ENCODE peak calls at places on chromosomes 12 and 14, in six cellular contexts. K is PC-9, N is esophagus squamous epithelium, Y is spleen, F is tibial artery, Q is ovary. R is an unnamed sample.

GRCh38 chr14:49479432-49479831 is 106.7 kb downstream of the RPS29 start:
- DNase-seq in K (no peak), Y (no peak), Q (no peak), F (no peak), N (no peak), R (no peak)

GRCh38 chr12:98635657-98636323 is 8.8 kb downstream of the IKBIP start:
- DNase-seq in F (no peak), Q (no peak), K (peak; percentile 9), N (no peak), Y (no peak), R (no peak)

GRCh38 chr12:82873309-82873708 is 186.6 kb downstream of the TMTC2 start:
- DNase-seq in F (no peak), N (no peak), Q (no peak), Y (no peak), K (no peak), R (no peak)

GRCh38 chr12:57046947-57047890 is 2.7 kb downstream of the MYO1A start:
- DNase-seq in F (no peak), K (no peak), Y (no peak), Q (no peak), N (no peak), R (no peak)

GRCh38 chr14:45650754-45651153 is 397.8 kb upstream of the MIS18BP1 start:
- DNase-seq in Y (no peak), K (no peak), F (no peak), Q (no peak), N (no peak), R (no peak)

GRCh38 chr14:75711796-75712211 is 50.8 kb downstream of the TTLL5 start:
- DNase-seq in K (peak; percentile 88), F (peak; percentile 86), Y (no peak), N (no peak), Q (peak; percentile 29), R (peak; percentile 76)

GRCh38 chr12:40802656-40803055 is 110.4 kb downstream of the CNTN1 start:
- DNase-seq in K (no peak), N (no peak), F (no peak), Y (no peak), Q (no peak), R (no peak)

GRCh38 chr12:78229491-78230209 is 399.0 kb downstream of the NAV3 start:
- DNase-seq in N (no peak), K (peak; percentile 19), Q (peak; percentile 20), Y (no peak), F (no peak), R (no peak)

GRCh38 chr12:25761356-25761755 is 197.1 kb upstream of the RASSF8 start:
- DNase-seq in Q (no peak), N (no peak), K (no peak), Y (no peak), F (no peak), R (no peak)

GRCh38 chr14:104133496-104133895 is 4.9 kb upstream of the KIF26A start:
- DNase-seq in Y (peak; percentile 59), F (peak; percentile 47), K (no peak), Q (no peak), N (no peak), R (no peak)

GRCh38 chr14:55303646-55304277 is 32.5 kb downstream of the FBXO34 start:
- DNase-seq in N (no peak), Q (no peak), F (no peak), K (no peak), Y (no peak), R (no peak)

GRCh38 chr12:109637341-109637740 is 63.7 kb downstream of the MVK start:
- DNase-seq in K (no peak), Q (no peak), F (no peak), N (no peak), Y (no peak), R (no peak)

GRCh38 chr12:47488888-47489287 is 216.9 kb downstream of the RPAP3 start:
- DNase-seq in F (no peak), N (no peak), Y (no peak), K (no peak), Q (no peak), R (no peak)

GRCh38 chr14:33323979-33324378 is 385.3 kb downstream of the NPAS3 start:
- DNase-seq in Y (no peak), F (no peak), Q (no peak), N (no peak), K (no peak), R (no peak)

GRCh38 chr12:87323369-87323768 is 705.8 kb downstream of the C12orf50 start:
- DNase-seq in N (no peak), Y (no peak), K (no peak), F (no peak), Q (no peak), R (no peak)

GRCh38 chr12:95318071-95318545 is 100.5 kb downstream of the VEZT start:
- DNase-seq in Q (no peak), Y (no peak), F (no peak), K (peak; percentile 29), N (no peak), R (no peak)

GRCh38 chr12:53985358-53985899 is 483 bp downstream of the HOXC10 start:
- DNase-seq in N (no peak), K (no peak), Q (no peak), Y (no peak), F (no peak), R (no peak)

GRCh38 chr14:38238332-38238731 is 17.6 kb downstream of the CLEC14A start:
- DNase-seq in N (no peak), Q (no peak), F (no peak), Y (no peak), K (no peak), R (no peak)

GRCh38 chr12:129381717-129382116 is 522.1 kb downstream of the TMEM132D start:
- DNase-seq in N (no peak), K (no peak), Y (no peak), F (no peak), Q (no peak), R (no peak)

GRCh38 chr12:84856156-84856900 is 56.3 kb downstream of the SLC6A15 start:
- DNase-seq in N (no peak), F (no peak), Q (no peak), Y (no peak), K (no peak), R (no peak)

GRCh38 chr12:123269395-123269892 is 2.2 kb downstream of the CDK2AP1 start:
- DNase-seq in N (no peak), Y (peak; percentile 87), K (no peak), F (no peak), Q (peak; percentile 69), R (peak; percentile 87)

GRCh38 chr12:12086331-12086730 is 15.6 kb downstream of the BCL2L14 start:
- DNase-seq in Y (no peak), F (no peak), N (no peak), Q (no peak), K (no peak), R (no peak)

GRCh38 chr12:76909290-76909689 is 30.5 kb upstream of the CSRP2 start:
- DNase-seq in K (no peak), F (no peak), Q (no peak), N (no peak), Y (no peak), R (no peak)

GRCh38 chr12:66164349-66164821 is 5.4 kb downstream of the TMBIM4 start:
- DNase-seq in Q (no peak), Y (no peak), F (no peak), N (no peak), K (no peak), R (no peak)

GRCh38 chr12:66159088-66159487 is 10.7 kb downstream of the TMBIM4 start:
- DNase-seq in K (no peak), Q (no peak), Y (no peak), F (no peak), N (no peak), R (no peak)

GRCh38 chr12:66165141-66165540 is 4.7 kb downstream of the TMBIM4 start:
- DNase-seq in Q (no peak), F (no peak), N (no peak), Y (no peak), K (no peak), R (no peak)

GRCh38 chr12:66156654-66157053 is 13.1 kb downstream of the TMBIM4 start:
- DNase-seq in Y (no peak), Q (no peak), K (no peak), N (no peak), F (no peak), R (no peak)

DNA sequence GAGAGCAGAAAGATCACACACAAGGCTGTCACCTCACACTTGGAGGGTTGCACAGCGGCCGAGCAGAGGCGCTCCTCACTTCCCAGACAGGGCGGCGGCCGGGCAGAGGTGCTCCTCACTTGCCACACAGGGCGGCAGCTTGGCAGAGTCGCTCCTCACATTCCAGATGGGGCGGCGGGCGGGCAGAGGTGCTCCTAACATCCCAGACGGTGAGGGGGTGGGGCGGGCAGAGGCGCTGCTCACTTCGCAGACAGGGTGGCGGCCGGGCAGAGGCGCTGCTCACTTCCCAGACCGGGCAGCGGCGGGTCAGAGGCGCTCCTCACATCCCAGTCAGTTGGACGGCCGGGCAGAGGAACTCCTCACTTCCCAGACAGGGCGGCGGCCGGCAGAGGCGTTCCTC is 9.1 kb downstream of the TMBIM4 start:
- DNase-seq in K (no peak), F (no peak), Q (no peak), N (no peak), Y (peak; percentile 74), R (peak; percentile 76)
- H3K9me3 ChIP-seq in K (no peaks in the 10 kb centered on the region), F (no peaks in the 10 kb centered on the region), Q (no peaks in the 10 kb centered on the region), N (no peaks in the 10 kb centered on the region), Y (no peaks in the 10 kb centered on the region), R (no peaks in the 10 kb centered on the region)

GRCh38 chr12:132925597-132926416 is 30.3 kb downstream of the ZNF605 start:
- DNase-seq in N (no peak), Q (no peak), Y (no peak), K (no peak), F (no peak), R (no peak)

GRCh38 chr12:132923356-132923909 is 32.7 kb downstream of the ZNF605 start:
- DNase-seq in Q (no peak), N (no peak), F (no peak), Y (no peak), K (no peak), R (no peak)

GRCh38 chr12:132922676-132923075 is 33.4 kb downstream of the ZNF605 start:
- DNase-seq in Y (no peak), N (no peak), K (no peak), F (no peak), Q (no peak), R (no peak)

GRCh38 chr12:132924356-132924755 is 31.8 kb downstream of the ZNF605 start:
- DNase-seq in F (no peak), Y (no peak), N (no peak), K (no peak), Q (no peak), R (no peak)

DNA sequence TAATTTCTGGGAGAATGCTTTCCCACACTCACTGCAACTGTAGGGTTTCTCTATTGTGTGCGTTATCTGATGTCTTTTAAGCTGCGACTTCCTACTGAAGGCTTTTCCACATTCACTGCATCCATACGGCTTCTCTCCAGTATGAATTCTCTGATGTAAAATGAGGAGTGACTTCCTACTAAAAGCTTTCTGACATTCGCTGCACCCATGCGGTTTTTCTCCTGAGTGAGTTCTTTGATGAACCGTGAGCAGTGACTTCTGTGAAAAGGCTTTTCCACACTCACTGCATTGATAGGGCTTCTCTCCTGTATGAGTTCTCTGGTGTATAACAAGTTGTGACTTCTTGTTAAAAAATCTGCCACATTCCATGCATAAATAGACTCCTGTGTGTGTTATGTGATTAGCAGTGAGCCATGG is 29.7 kb downstream of the ZNF605 start:
- DNase-seq in Q (no peak), N (no peak), Y (no peak), F (no peak), K (no peak), R (no peak)
- H3K9me3 ChIP-seq in Q (peaks cover 56% of the 10 kb centered on the region), N (peaks cover 35% of the 10 kb centered on the region), Y (peaks cover 55% of the 10 kb centered on the region), F (peaks cover 38% of the 10 kb centered on the region), K (peaks cover 92% of the 10 kb centered on the region), R (peaks cover 100% of the 10 kb centered on the region)

GRCh38 chr12:126139355-126139754 is 1074.1 kb downstream of the AACS start:
- DNase-seq in F (no peak), Q (no peak), K (no peak), N (no peak), Y (no peak), R (no peak)
- H3K9me3 ChIP-seq in F (no peaks in the 10 kb centered on the region), Q (no peaks in the 10 kb centered on the region), K (peaks cover 5% of the 10 kb centered on the region), N (no peaks in the 10 kb centered on the region), Y (no peaks in the 10 kb centered on the region), R (no peaks in the 10 kb centered on the region)

GRCh38 chr12:38124247-38125012 is 192.1 kb upstream of the ALG10B start:
- DNase-seq in N (no peak), Q (no peak), K (no peak), F (no peak), Y (no peak), R (no peak)
- H3K9me3 ChIP-seq in N (no peaks in the 10 kb centered on the region), Q (peaks cover 3% of the 10 kb centered on the region), K (peaks cover 4% of the 10 kb centered on the region), F (no peaks in the 10 kb centered on the region), Y (no peaks in the 10 kb centered on the region), R (peaks cover 17% of the 10 kb centered on the region)

R was measured in left lung.